ENCODE peak calls at places on chromosomes 6 and 20, in seven cellular contexts. One of them, this sample, is unnamed. For H3K9me3, the result is how much of the 10 kb centered on the place peaks cover.

GRCh38 chr20:35773154-35773751 is 1.4 kb downstream of the PHF20 start:
- DNase-seq in breast epithelium: no peak
- DNase-seq in tibial artery: peak
- DNase-seq in Peyer's patch: peak
- DNase-seq in HCT116: no peak
- DNase-seq in adrenal gland: peak
- DNase-seq in endodermal cell: peak
- DNase-seq in this sample: no peak

GRCh38 chr6:151330130-151330715 is 61.1 kb downstream of the ZBTB2 start:
- DNase-seq in endodermal cell: no peak
- DNase-seq in tibial artery: no peak
- DNase-seq in HCT116: no peak
- DNase-seq in adrenal gland: no peak
- DNase-seq in breast epithelium: no peak
- DNase-seq in Peyer's patch: no peak
- DNase-seq in this sample: no peak

GRCh38 chr6:156731436-156731835 is 45.7 kb upstream of the ARID1B start:
- DNase-seq in tibial artery: no peak
- DNase-seq in adrenal gland: peak
- DNase-seq in Peyer's patch: no peak
- DNase-seq in endodermal cell: no peak
- DNase-seq in breast epithelium: no peak
- DNase-seq in HCT116: peak
- DNase-seq in this sample: peak

GRCh38 chr20:32127347-32127746 is 17.8 kb downstream of the TM9SF4 start:
- DNase-seq in breast epithelium: no peak
- DNase-seq in tibial artery: no peak
- DNase-seq in Peyer's patch: no peak
- DNase-seq in HCT116: no peak
- DNase-seq in endodermal cell: no peak
- DNase-seq in adrenal gland: no peak
- DNase-seq in this sample: no peak

GRCh38 chr6:11323666-11324452 is 91.4 kb upstream of the NEDD9 start:
- DNase-seq in breast epithelium: no peak
- DNase-seq in endodermal cell: no peak
- DNase-seq in tibial artery: peak
- DNase-seq in HCT116: no peak
- DNase-seq in adrenal gland: peak
- DNase-seq in Peyer's patch: peak
- DNase-seq in this sample: no peak

GRCh38 chr6:72522735-72523141 is 99.1 kb upstream of the KCNQ5 start:
- DNase-seq in HCT116: no peak
- DNase-seq in breast epithelium: no peak
- DNase-seq in tibial artery: no peak
- DNase-seq in endodermal cell: peak
- DNase-seq in adrenal gland: no peak
- DNase-seq in Peyer's patch: no peak
- DNase-seq in this sample: peak

GRCh38 chr6:69835414-69836179 is 30.8 kb upstream of the COL19A1 start:
- DNase-seq in breast epithelium: no peak
- DNase-seq in Peyer's patch: peak
- DNase-seq in HCT116: peak
- DNase-seq in adrenal gland: peak
- DNase-seq in endodermal cell: peak
- DNase-seq in tibial artery: no peak
- DNase-seq in this sample: peak

GRCh38 chr6:75936682-75937081 is 135.8 kb downstream of the IMPG1 start:
- DNase-seq in endodermal cell: no peak
- DNase-seq in HCT116: no peak
- DNase-seq in adrenal gland: no peak
- DNase-seq in Peyer's patch: no peak
- DNase-seq in breast epithelium: no peak
- DNase-seq in tibial artery: no peak
- DNase-seq in this sample: no peak

GRCh38 chr6:108798672-108799355 is 49.4 kb upstream of the ARMC2 start:
- DNase-seq in adrenal gland: peak
- DNase-seq in breast epithelium: no peak
- DNase-seq in endodermal cell: peak
- DNase-seq in HCT116: no peak
- DNase-seq in tibial artery: peak
- DNase-seq in Peyer's patch: peak
- DNase-seq in this sample: peak

GRCh38 chr6:155377061-155377460 is 62.8 kb upstream of the TFB1M start:
- DNase-seq in HCT116: no peak
- DNase-seq in endodermal cell: no peak
- DNase-seq in adrenal gland: no peak
- DNase-seq in tibial artery: no peak
- DNase-seq in Peyer's patch: no peak
- DNase-seq in breast epithelium: no peak
- DNase-seq in this sample: no peak

GRCh38 chr6:158086054-158086705 is 81.9 kb downstream of the SERAC1 start:
- DNase-seq in breast epithelium: no peak
- DNase-seq in Peyer's patch: no peak
- DNase-seq in tibial artery: no peak
- DNase-seq in adrenal gland: no peak
- DNase-seq in endodermal cell: no peak
- DNase-seq in HCT116: no peak
- DNase-seq in this sample: no peak

GRCh38 chr6:141753180-141753579 is 379.5 kb upstream of the GJE1 start:
- DNase-seq in Peyer's patch: no peak
- DNase-seq in tibial artery: no peak
- DNase-seq in HCT116: no peak
- DNase-seq in adrenal gland: no peak
- DNase-seq in breast epithelium: no peak
- DNase-seq in endodermal cell: no peak
- DNase-seq in this sample: no peak

GRCh38 chr20:39109933-39110818 is 148.0 kb downstream of the DHX35 start:
- DNase-seq in breast epithelium: no peak
- DNase-seq in endodermal cell: peak
- DNase-seq in HCT116: no peak
- DNase-seq in Peyer's patch: no peak
- DNase-seq in adrenal gland: no peak
- DNase-seq in tibial artery: no peak
- DNase-seq in this sample: no peak

GRCh38 chr6:147156218-147156617 is 48.0 kb upstream of the STXBP5 start:
- DNase-seq in endodermal cell: no peak
- DNase-seq in Peyer's patch: no peak
- DNase-seq in tibial artery: no peak
- DNase-seq in adrenal gland: no peak
- DNase-seq in HCT116: no peak
- DNase-seq in breast epithelium: no peak
- DNase-seq in this sample: no peak

GRCh38 chr6:21079468-21080048 is 514.0 kb upstream of the SOX4 start:
- DNase-seq in breast epithelium: no peak
- DNase-seq in HCT116: no peak
- DNase-seq in Peyer's patch: no peak
- DNase-seq in adrenal gland: peak
- DNase-seq in endodermal cell: peak
- DNase-seq in tibial artery: no peak
- DNase-seq in this sample: peak

GRCh38 chr20:40664891-40665290 is 24.1 kb downstream of the MAFB start:
- DNase-seq in HCT116: no peak
- DNase-seq in Peyer's patch: no peak
- DNase-seq in tibial artery: no peak
- DNase-seq in adrenal gland: no peak
- DNase-seq in breast epithelium: no peak
- DNase-seq in endodermal cell: no peak
- DNase-seq in this sample: no peak

GRCh38 chr6:20092071-20092566 is 120.2 kb downstream of the MBOAT1 start:
- DNase-seq in breast epithelium: no peak
- DNase-seq in adrenal gland: peak
- DNase-seq in Peyer's patch: no peak
- DNase-seq in HCT116: peak
- DNase-seq in endodermal cell: no peak
- DNase-seq in tibial artery: no peak
- DNase-seq in this sample: no peak

GRCh38 chr20:59177266-59178250 is 13.9 kb downstream of the ZNF831 start:
- DNase-seq in Peyer's patch: no peak
- DNase-seq in tibial artery: no peak
- DNase-seq in breast epithelium: no peak
- DNase-seq in endodermal cell: peak
- DNase-seq in adrenal gland: no peak
- DNase-seq in HCT116: no peak
- DNase-seq in this sample: no peak

GRCh38 chr6:8642131-8642530 is 206.8 kb upstream of the SLC35B3 start:
- DNase-seq in tibial artery: no peak
- DNase-seq in endodermal cell: no peak
- DNase-seq in HCT116: no peak
- DNase-seq in Peyer's patch: no peak
- DNase-seq in breast epithelium: no peak
- DNase-seq in adrenal gland: no peak
- DNase-seq in this sample: no peak

GRCh38 chr20:47086316-47086715 is 191.7 kb downstream of the EYA2 start:
- DNase-seq in adrenal gland: no peak
- DNase-seq in tibial artery: no peak
- DNase-seq in Peyer's patch: no peak
- DNase-seq in endodermal cell: no peak
- DNase-seq in HCT116: no peak
- DNase-seq in breast epithelium: no peak
- DNase-seq in this sample: no peak

GRCh38 chr6:160028487-160029275 is 59.8 kb downstream of the IGF2R start:
- DNase-seq in endodermal cell: peak
- DNase-seq in HCT116: no peak
- DNase-seq in Peyer's patch: no peak
- DNase-seq in adrenal gland: no peak
- DNase-seq in breast epithelium: no peak
- DNase-seq in tibial artery: no peak
- DNase-seq in this sample: no peak

GRCh38 chr6:36592221-36592655 is 1.9 kb upstream of the SRSF3 start:
- DNase-seq in breast epithelium: no peak
- DNase-seq in endodermal cell: no peak
- DNase-seq in tibial artery: no peak
- DNase-seq in adrenal gland: no peak
- DNase-seq in HCT116: no peak
- DNase-seq in Peyer's patch: peak
- DNase-seq in this sample: no peak

GRCh38 chr20:44660506-44660905 is 9.0 kb upstream of the ADA start:
- DNase-seq in tibial artery: no peak
- DNase-seq in endodermal cell: no peak
- DNase-seq in breast epithelium: no peak
- DNase-seq in Peyer's patch: no peak
- DNase-seq in adrenal gland: no peak
- DNase-seq in HCT116: no peak
- DNase-seq in this sample: no peak

GRCh38 chr6:100300221-100300736 is 164.4 kb downstream of the SIM1 start:
- DNase-seq in HCT116: peak
- DNase-seq in Peyer's patch: no peak
- DNase-seq in adrenal gland: no peak
- DNase-seq in breast epithelium: no peak
- DNase-seq in endodermal cell: no peak
- DNase-seq in tibial artery: no peak
- DNase-seq in this sample: no peak

GRCh38 chr6:127342946-127343752 is at the start of gene ECHDC1:
- DNase-seq in adrenal gland: peak
- DNase-seq in Peyer's patch: peak
- DNase-seq in tibial artery: peak
- DNase-seq in breast epithelium: peak
- DNase-seq in HCT116: peak
- DNase-seq in endodermal cell: peak
- DNase-seq in this sample: peak

GRCh38 chr6:32845381-32845884 is 1.6 kb upstream of the PSMB8 start:
- DNase-seq in breast epithelium: no peak
- DNase-seq in endodermal cell: no peak
- DNase-seq in adrenal gland: peak
- DNase-seq in tibial artery: no peak
- DNase-seq in Peyer's patch: peak
- DNase-seq in HCT116: no peak
- DNase-seq in this sample: no peak

DNA sequence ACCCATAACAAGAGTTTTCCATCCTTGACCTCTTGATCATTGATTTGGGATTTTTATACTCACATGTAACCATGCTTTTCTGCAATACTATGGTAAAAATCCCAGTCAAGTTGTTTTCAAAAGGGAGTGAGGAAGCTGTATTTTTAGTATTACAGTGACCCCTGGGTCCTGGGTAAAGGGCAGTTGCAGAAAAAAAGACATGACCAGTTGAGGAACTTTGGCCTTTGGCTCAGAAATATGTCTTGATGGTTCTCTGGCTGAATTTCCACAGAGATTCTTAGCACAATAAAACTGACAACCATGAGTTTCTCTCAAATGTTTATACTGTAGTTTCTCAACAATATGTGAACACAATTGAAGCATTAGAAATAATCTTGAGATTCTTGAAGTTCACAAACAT is 28.6 kb upstream of the PRL start:
- DNase-seq in breast epithelium: no peak
- DNase-seq in adrenal gland: no peak
- DNase-seq in HCT116: no peak
- DNase-seq in tibial artery: no peak
- DNase-seq in endodermal cell: no peak
- DNase-seq in Peyer's patch: no peak
- DNase-seq in this sample: no peak
- H3K9me3 ChIP-seq in breast epithelium: under half
- H3K9me3 ChIP-seq in adrenal gland: under half
- H3K9me3 ChIP-seq in HCT116: under half
- H3K9me3 ChIP-seq in tibial artery: under half
- H3K9me3 ChIP-seq in endodermal cell: under half
- H3K9me3 ChIP-seq in Peyer's patch: under half
- H3K9me3 ChIP-seq in this sample: under half

GRCh38 chr20:2101057-2101934 is at the start of gene STK35:
- DNase-seq in adrenal gland: peak
- DNase-seq in HCT116: peak
- DNase-seq in tibial artery: no peak
- DNase-seq in breast epithelium: peak
- DNase-seq in Peyer's patch: no peak
- DNase-seq in endodermal cell: peak
- DNase-seq in this sample: no peak
- TF ChIP-seq CTCF in adrenal gland: no peak
- TF ChIP-seq CTCF in HCT116: no peak
- TF ChIP-seq CTCF in tibial artery: no peak
- TF ChIP-seq CTCF in breast epithelium: no peak
- TF ChIP-seq CTCF in Peyer's patch: no peak
- TF ChIP-seq CTCF in endodermal cell: no peak
- TF ChIP-seq CTCF in this sample: no peak

GRCh38 chr6:9842004-9842720 is 572.7 kb downstream of the TFAP2A start:
- DNase-seq in tibial artery: no peak
- DNase-seq in Peyer's patch: no peak
- DNase-seq in HCT116: no peak
- DNase-seq in adrenal gland: no peak
- DNase-seq in endodermal cell: no peak
- DNase-seq in breast epithelium: no peak
- DNase-seq in this sample: no peak

GRCh38 chr6:9851541-9852380 is 563.1 kb downstream of the TFAP2A start:
- DNase-seq in adrenal gland: no peak
- DNase-seq in HCT116: peak
- DNase-seq in breast epithelium: no peak
- DNase-seq in Peyer's patch: no peak
- DNase-seq in endodermal cell: peak
- DNase-seq in tibial artery: no peak
- DNase-seq in this sample: no peak

GRCh38 chr6:9851006-9851405 is 563.9 kb downstream of the TFAP2A start:
- DNase-seq in tibial artery: no peak
- DNase-seq in adrenal gland: no peak
- DNase-seq in breast epithelium: no peak
- DNase-seq in endodermal cell: no peak
- DNase-seq in Peyer's patch: no peak
- DNase-seq in HCT116: no peak
- DNase-seq in this sample: no peak

GRCh38 chr6:9848094-9848493 is 566.8 kb downstream of the TFAP2A start:
- DNase-seq in adrenal gland: no peak
- DNase-seq in breast epithelium: no peak
- DNase-seq in Peyer's patch: no peak
- DNase-seq in endodermal cell: no peak
- DNase-seq in tibial artery: no peak
- DNase-seq in HCT116: no peak
- DNase-seq in this sample: no peak
- H3K9me3 ChIP-seq in adrenal gland: under half
- H3K9me3 ChIP-seq in breast epithelium: under half
- H3K9me3 ChIP-seq in Peyer's patch: under half
- H3K9me3 ChIP-seq in endodermal cell: under half
- H3K9me3 ChIP-seq in tibial artery: under half
- H3K9me3 ChIP-seq in HCT116: under half
- H3K9me3 ChIP-seq in this sample: under half

GRCh38 chr6:56699066-56699654 is 56.5 kb upstream of the DST start:
- DNase-seq in endodermal cell: no peak
- DNase-seq in Peyer's patch: no peak
- DNase-seq in tibial artery: no peak
- DNase-seq in breast epithelium: no peak
- DNase-seq in HCT116: no peak
- DNase-seq in adrenal gland: no peak
- DNase-seq in this sample: no peak
- TF ChIP-seq CTCF in endodermal cell: peak
- TF ChIP-seq CTCF in Peyer's patch: peak
- TF ChIP-seq CTCF in tibial artery: peak
- TF ChIP-seq CTCF in breast epithelium: peak
- TF ChIP-seq CTCF in HCT116: peak
- TF ChIP-seq CTCF in adrenal gland: peak
- TF ChIP-seq CTCF in this sample: peak